ENCODE peak calls at places on chromosomes 3 and 15, in nine cellular contexts. One of them, this sample, is unnamed. For H3K9me3, the result is how much of the 10 kb centered on the place peaks cover.

GRCh38 chr3:52444860-52445793 is at the start of gene SEMA3G:
- DNase-seq in body of pancreas: peak
- DNase-seq in kidney: peak
- DNase-seq in heart left ventricle: peak
- DNase-seq in CD8-positive, alpha-beta T cell: peak
- DNase-seq in keratinocyte: no peak
- DNase-seq in left ventricle myocardium inferior: peak
- DNase-seq in mammary epithelial cell: peak
- DNase-seq in IMR-90: peak
- DNase-seq in this sample: peak

GRCh38 chr3:77041756-77042155 is 1.9 kb downstream of the ROBO2 start:
- DNase-seq in body of pancreas: no peak
- DNase-seq in CD8-positive, alpha-beta T cell: no peak
- DNase-seq in kidney: no peak
- DNase-seq in mammary epithelial cell: no peak
- DNase-seq in keratinocyte: no peak
- DNase-seq in left ventricle myocardium inferior: no peak
- DNase-seq in IMR-90: no peak
- DNase-seq in heart left ventricle: no peak
- DNase-seq in this sample: no peak

GRCh38 chr3:116154389-116154788 is 290.9 kb downstream of the LSAMP start:
- DNase-seq in left ventricle myocardium inferior: no peak
- DNase-seq in IMR-90: no peak
- DNase-seq in body of pancreas: no peak
- DNase-seq in keratinocyte: no peak
- DNase-seq in mammary epithelial cell: no peak
- DNase-seq in CD8-positive, alpha-beta T cell: no peak
- DNase-seq in heart left ventricle: no peak
- DNase-seq in kidney: no peak
- DNase-seq in this sample: no peak

GRCh38 chr3:195219351-195220045 is 51.5 kb downstream of the XXYLT1 start:
- DNase-seq in mammary epithelial cell: no peak
- DNase-seq in body of pancreas: no peak
- DNase-seq in IMR-90: no peak
- DNase-seq in CD8-positive, alpha-beta T cell: no peak
- DNase-seq in keratinocyte: no peak
- DNase-seq in kidney: no peak
- DNase-seq in left ventricle myocardium inferior: no peak
- DNase-seq in heart left ventricle: no peak
- DNase-seq in this sample: no peak

GRCh38 chr3:179867961-179868360 is 168.8 kb downstream of the PEX5L start:
- DNase-seq in keratinocyte: no peak
- DNase-seq in IMR-90: no peak
- DNase-seq in CD8-positive, alpha-beta T cell: no peak
- DNase-seq in heart left ventricle: no peak
- DNase-seq in mammary epithelial cell: no peak
- DNase-seq in left ventricle myocardium inferior: no peak
- DNase-seq in body of pancreas: no peak
- DNase-seq in kidney: no peak
- DNase-seq in this sample: no peak

GRCh38 chr3:189170559-189170958 is 1.2 kb upstream of the TPRG1 start:
- DNase-seq in body of pancreas: peak
- DNase-seq in left ventricle myocardium inferior: no peak
- DNase-seq in mammary epithelial cell: no peak
- DNase-seq in IMR-90: no peak
- DNase-seq in keratinocyte: no peak
- DNase-seq in kidney: no peak
- DNase-seq in heart left ventricle: no peak
- DNase-seq in CD8-positive, alpha-beta T cell: no peak
- DNase-seq in this sample: no peak

GRCh38 chr15:61367953-61368352 is 138.9 kb upstream of the RORA start:
- DNase-seq in left ventricle myocardium inferior: no peak
- DNase-seq in mammary epithelial cell: peak
- DNase-seq in keratinocyte: no peak
- DNase-seq in IMR-90: no peak
- DNase-seq in heart left ventricle: no peak
- DNase-seq in body of pancreas: no peak
- DNase-seq in CD8-positive, alpha-beta T cell: no peak
- DNase-seq in kidney: no peak
- DNase-seq in this sample: no peak

GRCh38 chr3:86895202-86895601 is 95.7 kb downstream of the VGLL3 start:
- DNase-seq in keratinocyte: no peak
- DNase-seq in left ventricle myocardium inferior: no peak
- DNase-seq in heart left ventricle: no peak
- DNase-seq in CD8-positive, alpha-beta T cell: no peak
- DNase-seq in IMR-90: peak
- DNase-seq in mammary epithelial cell: peak
- DNase-seq in kidney: no peak
- DNase-seq in body of pancreas: no peak
- DNase-seq in this sample: no peak

GRCh38 chr3:179734497-179735281 is 81.8 kb downstream of the USP13 start:
- DNase-seq in CD8-positive, alpha-beta T cell: no peak
- DNase-seq in mammary epithelial cell: no peak
- DNase-seq in keratinocyte: no peak
- DNase-seq in left ventricle myocardium inferior: no peak
- DNase-seq in body of pancreas: no peak
- DNase-seq in IMR-90: no peak
- DNase-seq in kidney: no peak
- DNase-seq in heart left ventricle: no peak
- DNase-seq in this sample: no peak

GRCh38 chr3:98843301-98843959 is 58.1 kb downstream of the DCBLD2 start:
- DNase-seq in left ventricle myocardium inferior: no peak
- DNase-seq in mammary epithelial cell: no peak
- DNase-seq in CD8-positive, alpha-beta T cell: no peak
- DNase-seq in IMR-90: no peak
- DNase-seq in keratinocyte: no peak
- DNase-seq in body of pancreas: no peak
- DNase-seq in kidney: no peak
- DNase-seq in heart left ventricle: no peak
- DNase-seq in this sample: no peak

GRCh38 chr15:67861983-67862382 is 22.1 kb upstream of the RNU6-1 start:
- DNase-seq in left ventricle myocardium inferior: no peak
- DNase-seq in kidney: no peak
- DNase-seq in IMR-90: no peak
- DNase-seq in body of pancreas: no peak
- DNase-seq in mammary epithelial cell: no peak
- DNase-seq in heart left ventricle: no peak
- DNase-seq in CD8-positive, alpha-beta T cell: no peak
- DNase-seq in keratinocyte: no peak
- DNase-seq in this sample: no peak

GRCh38 chr3:38562467-38562925 is 66.4 kb downstream of the EXOG start:
- DNase-seq in left ventricle myocardium inferior: no peak
- DNase-seq in mammary epithelial cell: no peak
- DNase-seq in kidney: peak
- DNase-seq in heart left ventricle: no peak
- DNase-seq in CD8-positive, alpha-beta T cell: no peak
- DNase-seq in body of pancreas: no peak
- DNase-seq in IMR-90: no peak
- DNase-seq in keratinocyte: no peak
- DNase-seq in this sample: peak

GRCh38 chr3:84967767-84968581 is 9.2 kb downstream of the CADM2 start:
- DNase-seq in kidney: no peak
- DNase-seq in mammary epithelial cell: no peak
- DNase-seq in CD8-positive, alpha-beta T cell: no peak
- DNase-seq in body of pancreas: no peak
- DNase-seq in heart left ventricle: no peak
- DNase-seq in left ventricle myocardium inferior: no peak
- DNase-seq in IMR-90: no peak
- DNase-seq in keratinocyte: no peak
- DNase-seq in this sample: no peak

DNA sequence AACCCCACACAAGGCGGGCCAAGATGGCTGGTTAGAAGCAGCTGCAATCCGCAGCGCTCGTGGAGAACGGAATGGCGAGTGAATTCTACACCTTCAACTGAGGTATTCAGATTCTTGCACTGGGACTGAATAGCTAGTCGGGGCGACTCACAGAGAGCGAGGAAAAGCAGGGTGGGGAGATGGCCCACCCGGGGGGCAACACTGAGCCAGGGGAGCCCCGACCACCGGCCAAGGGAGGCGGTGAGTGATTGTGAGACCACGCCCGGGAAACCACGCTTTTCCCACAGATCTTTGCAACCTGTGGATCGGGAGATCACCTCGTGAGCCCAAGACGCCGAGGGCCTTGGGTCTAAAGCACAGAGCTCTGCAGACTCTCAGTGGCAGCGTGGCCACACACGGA is 28.3 kb downstream of the GNB5 start:
- DNase-seq in heart left ventricle: no peak
- DNase-seq in keratinocyte: no peak
- DNase-seq in IMR-90: no peak
- DNase-seq in CD8-positive, alpha-beta T cell: no peak
- DNase-seq in body of pancreas: no peak
- DNase-seq in left ventricle myocardium inferior: no peak
- DNase-seq in mammary epithelial cell: no peak
- DNase-seq in kidney: no peak
- DNase-seq in this sample: no peak
- H3K4me3 ChIP-seq in heart left ventricle: no peak
- H3K4me3 ChIP-seq in keratinocyte: no peak
- H3K4me3 ChIP-seq in IMR-90: no peak
- H3K4me3 ChIP-seq in CD8-positive, alpha-beta T cell: no peak
- H3K4me3 ChIP-seq in body of pancreas: no peak
- H3K4me3 ChIP-seq in left ventricle myocardium inferior: no peak
- H3K4me3 ChIP-seq in mammary epithelial cell: no peak
- H3K4me3 ChIP-seq in kidney: no peak
- H3K4me3 ChIP-seq in this sample: no peak

DNA sequence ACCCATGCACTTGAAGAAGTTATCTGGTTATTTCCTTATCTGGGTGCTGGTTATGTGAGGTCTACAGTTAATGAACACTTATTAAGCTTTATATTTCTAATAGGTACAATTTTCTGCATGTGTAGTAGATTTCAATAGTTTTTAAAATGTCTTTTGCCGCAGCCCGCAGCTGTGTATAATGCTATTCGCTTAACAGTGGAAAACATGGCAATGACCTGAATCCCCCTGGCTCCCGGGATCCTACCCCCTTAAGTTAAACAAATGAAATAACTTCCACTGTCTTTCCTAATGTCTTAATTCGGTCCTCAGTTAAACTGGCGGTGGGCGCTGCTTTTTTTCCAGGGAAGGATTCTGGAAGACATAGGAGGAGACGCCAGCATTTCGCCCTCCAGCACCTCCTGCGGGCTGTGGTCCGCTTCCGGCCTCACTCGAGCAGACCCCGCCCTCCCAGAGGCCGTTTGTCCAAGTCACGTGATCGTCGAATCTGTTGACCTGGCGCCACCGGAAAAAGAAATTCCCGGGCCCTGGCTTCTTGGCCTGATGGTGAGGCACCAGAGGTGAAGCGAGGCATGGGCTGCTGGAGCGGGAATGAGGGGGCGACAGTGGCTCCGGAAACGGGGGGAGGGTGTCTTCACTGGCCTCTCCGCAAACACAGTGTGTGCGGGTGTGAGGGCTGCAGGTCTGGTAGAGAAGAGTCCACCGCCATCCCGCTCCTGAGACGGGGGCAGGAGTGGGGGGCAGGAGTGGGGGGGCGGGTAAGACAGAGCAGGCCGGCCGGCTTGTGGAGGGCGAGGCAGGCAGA is 45.6 kb upstream of the CSPG4 start:
- DNase-seq in body of pancreas: peak
- DNase-seq in CD8-positive, alpha-beta T cell: peak
- DNase-seq in heart left ventricle: peak
- DNase-seq in left ventricle myocardium inferior: peak
- DNase-seq in keratinocyte: peak
- DNase-seq in kidney: peak
- DNase-seq in IMR-90: peak
- DNase-seq in mammary epithelial cell: peak
- DNase-seq in this sample: peak
- TF ChIP-seq CTCF in body of pancreas: no peak
- TF ChIP-seq CTCF in CD8-positive, alpha-beta T cell: no peak
- TF ChIP-seq CTCF in heart left ventricle: no peak
- TF ChIP-seq CTCF in left ventricle myocardium inferior: peak
- TF ChIP-seq CTCF in keratinocyte: no peak
- TF ChIP-seq CTCF in kidney: no peak
- TF ChIP-seq CTCF in IMR-90: peak
- TF ChIP-seq CTCF in mammary epithelial cell: peak
- TF ChIP-seq CTCF in this sample: peak

GRCh38 chr3:127254001-127254400 is 33.8 kb downstream of the PRR20G start:
- DNase-seq in heart left ventricle: no peak
- DNase-seq in body of pancreas: no peak
- DNase-seq in kidney: no peak
- DNase-seq in keratinocyte: no peak
- DNase-seq in CD8-positive, alpha-beta T cell: no peak
- DNase-seq in IMR-90: no peak
- DNase-seq in mammary epithelial cell: no peak
- DNase-seq in left ventricle myocardium inferior: no peak
- DNase-seq in this sample: no peak

GRCh38 chr3:127253491-127253890 is 34.4 kb downstream of the PRR20G start:
- DNase-seq in keratinocyte: no peak
- DNase-seq in IMR-90: no peak
- DNase-seq in left ventricle myocardium inferior: no peak
- DNase-seq in kidney: no peak
- DNase-seq in body of pancreas: no peak
- DNase-seq in CD8-positive, alpha-beta T cell: no peak
- DNase-seq in mammary epithelial cell: no peak
- DNase-seq in heart left ventricle: no peak
- DNase-seq in this sample: no peak

GRCh38 chr3:127247292-127247691 is 40.6 kb downstream of the PRR20G start:
- DNase-seq in CD8-positive, alpha-beta T cell: no peak
- DNase-seq in kidney: no peak
- DNase-seq in mammary epithelial cell: no peak
- DNase-seq in body of pancreas: no peak
- DNase-seq in left ventricle myocardium inferior: no peak
- DNase-seq in IMR-90: no peak
- DNase-seq in heart left ventricle: no peak
- DNase-seq in keratinocyte: no peak
- DNase-seq in this sample: no peak

GRCh38 chr3:127252446-127252845 is 35.4 kb downstream of the PRR20G start:
- DNase-seq in CD8-positive, alpha-beta T cell: no peak
- DNase-seq in heart left ventricle: no peak
- DNase-seq in left ventricle myocardium inferior: no peak
- DNase-seq in body of pancreas: no peak
- DNase-seq in kidney: no peak
- DNase-seq in IMR-90: no peak
- DNase-seq in keratinocyte: no peak
- DNase-seq in mammary epithelial cell: no peak
- DNase-seq in this sample: no peak

DNA sequence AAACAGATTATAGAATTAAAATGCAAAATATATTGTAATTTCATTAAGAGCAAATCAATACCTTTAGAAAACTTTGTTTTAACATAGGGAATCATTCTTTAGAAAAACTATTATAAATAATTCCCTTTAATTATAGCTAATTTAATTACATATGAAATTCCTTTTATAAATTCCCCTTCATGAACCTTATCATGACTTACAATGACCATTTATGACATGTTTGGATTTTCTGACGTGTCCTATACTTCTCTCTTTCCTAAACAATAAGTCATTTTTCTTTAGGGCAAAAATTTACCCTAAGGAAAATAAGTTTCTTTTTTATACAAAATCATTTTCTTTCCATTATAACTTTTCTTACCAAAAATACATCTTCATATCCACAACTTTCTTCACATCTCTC is 37.8 kb downstream of the PRR20G start:
- DNase-seq in kidney: no peak
- DNase-seq in keratinocyte: no peak
- DNase-seq in left ventricle myocardium inferior: no peak
- DNase-seq in body of pancreas: no peak
- DNase-seq in mammary epithelial cell: no peak
- DNase-seq in heart left ventricle: no peak
- DNase-seq in IMR-90: no peak
- DNase-seq in CD8-positive, alpha-beta T cell: no peak
- DNase-seq in this sample: no peak
- H3K9me3 ChIP-seq in kidney: under half
- H3K9me3 ChIP-seq in keratinocyte: under half
- H3K9me3 ChIP-seq in left ventricle myocardium inferior: under half
- H3K9me3 ChIP-seq in body of pancreas: under half
- H3K9me3 ChIP-seq in mammary epithelial cell: under half
- H3K9me3 ChIP-seq in heart left ventricle: under half
- H3K9me3 ChIP-seq in IMR-90: under half
- H3K9me3 ChIP-seq in CD8-positive, alpha-beta T cell: under half
- H3K9me3 ChIP-seq in this sample: under half

GRCh38 chr15:91861223-91861622 is 7.7 kb downstream of the SLCO3A1 start:
- DNase-seq in left ventricle myocardium inferior: no peak
- DNase-seq in keratinocyte: no peak
- DNase-seq in kidney: no peak
- DNase-seq in heart left ventricle: no peak
- DNase-seq in body of pancreas: peak
- DNase-seq in mammary epithelial cell: no peak
- DNase-seq in IMR-90: no peak
- DNase-seq in CD8-positive, alpha-beta T cell: no peak
- DNase-seq in this sample: no peak
- H3K4me3 ChIP-seq in left ventricle myocardium inferior: no peak
- H3K4me3 ChIP-seq in keratinocyte: no peak
- H3K4me3 ChIP-seq in kidney: no peak
- H3K4me3 ChIP-seq in heart left ventricle: no peak
- H3K4me3 ChIP-seq in body of pancreas: no peak
- H3K4me3 ChIP-seq in mammary epithelial cell: no peak
- H3K4me3 ChIP-seq in IMR-90: no peak
- H3K4me3 ChIP-seq in CD8-positive, alpha-beta T cell: no peak
- H3K4me3 ChIP-seq in this sample: no peak